ENCODE peak calls at places on chromosomes 4 and X, in ten cellular contexts. One of them, this sample, is unnamed.

GRCh38 chr4:115424852-115425251 is 311.4 kb upstream of the NDST4 start:
- DNase-seq in lung: no peak
- DNase-seq in glutamatergic neuron: no peak
- DNase-seq in NCI-H510A treated with DMSO at 0.1 percent for 48 hours: no peak
- DNase-seq in thyroid gland: no peak
- DNase-seq in anterior cingulate cortex: no peak
- DNase-seq in H1: no peak
- DNase-seq in CD8-positive, alpha-beta memory T cell: no peak
- DNase-seq in endothelial cell: no peak
- DNase-seq in right atrium auricular region: no peak
- DNase-seq in this sample: no peak

GRCh38 chr4:128468485-128468989 is 180.9 kb upstream of the PGRMC2 start:
- DNase-seq in lung: peak
- DNase-seq in glutamatergic neuron: no peak
- DNase-seq in NCI-H510A treated with DMSO at 0.1 percent for 48 hours: no peak
- DNase-seq in thyroid gland: peak
- DNase-seq in anterior cingulate cortex: peak
- DNase-seq in H1: no peak
- DNase-seq in CD8-positive, alpha-beta memory T cell: no peak
- DNase-seq in endothelial cell: no peak
- DNase-seq in right atrium auricular region: peak
- DNase-seq in this sample: no peak

GRCh38 chr4:10093801-10094552 is 22.6 kb downstream of the WDR1 start:
- DNase-seq in lung: peak
- DNase-seq in glutamatergic neuron: no peak
- DNase-seq in NCI-H510A treated with DMSO at 0.1 percent for 48 hours: no peak
- DNase-seq in thyroid gland: peak
- DNase-seq in anterior cingulate cortex: no peak
- DNase-seq in H1: no peak
- DNase-seq in CD8-positive, alpha-beta memory T cell: no peak
- DNase-seq in endothelial cell: no peak
- DNase-seq in right atrium auricular region: no peak
- DNase-seq in this sample: no peak

GRCh38 chr4:165345663-165346417 is 18.4 kb downstream of the MSMO1 start:
- DNase-seq in lung: no peak
- DNase-seq in glutamatergic neuron: no peak
- DNase-seq in NCI-H510A treated with DMSO at 0.1 percent for 48 hours: no peak
- DNase-seq in thyroid gland: no peak
- DNase-seq in anterior cingulate cortex: no peak
- DNase-seq in H1: no peak
- DNase-seq in CD8-positive, alpha-beta memory T cell: no peak
- DNase-seq in endothelial cell: no peak
- DNase-seq in right atrium auricular region: no peak
- DNase-seq in this sample: no peak

GRCh38 chr4:13137400-13137799 is 346.7 kb downstream of the RAB28 start:
- DNase-seq in lung: no peak
- DNase-seq in glutamatergic neuron: no peak
- DNase-seq in NCI-H510A treated with DMSO at 0.1 percent for 48 hours: no peak
- DNase-seq in thyroid gland: no peak
- DNase-seq in anterior cingulate cortex: no peak
- DNase-seq in H1: no peak
- DNase-seq in CD8-positive, alpha-beta memory T cell: no peak
- DNase-seq in endothelial cell: no peak
- DNase-seq in right atrium auricular region: no peak
- DNase-seq in this sample: no peak

GRCh38 chrX:10254746-10255145 is 98.0 kb downstream of the CLCN4 start:
- DNase-seq in lung: no peak
- DNase-seq in glutamatergic neuron: no peak
- DNase-seq in NCI-H510A treated with DMSO at 0.1 percent for 48 hours: peak
- DNase-seq in thyroid gland: no peak
- DNase-seq in anterior cingulate cortex: no peak
- DNase-seq in H1: no peak
- DNase-seq in CD8-positive, alpha-beta memory T cell: no peak
- DNase-seq in endothelial cell: no peak
- DNase-seq in right atrium auricular region: no peak
- DNase-seq in this sample: no peak

GRCh38 chr4:6008092-6008551 is 10.1 kb downstream of the C4orf50 start:
- DNase-seq in lung: no peak
- DNase-seq in glutamatergic neuron: peak
- DNase-seq in NCI-H510A treated with DMSO at 0.1 percent for 48 hours: no peak
- DNase-seq in thyroid gland: no peak
- DNase-seq in anterior cingulate cortex: no peak
- DNase-seq in H1: peak
- DNase-seq in CD8-positive, alpha-beta memory T cell: peak
- DNase-seq in endothelial cell: peak
- DNase-seq in right atrium auricular region: no peak
- DNase-seq in this sample: peak

GRCh38 chrX:13697440-13697839 is 8.5 kb downstream of the RAB9A start:
- DNase-seq in lung: no peak
- DNase-seq in glutamatergic neuron: no peak
- DNase-seq in NCI-H510A treated with DMSO at 0.1 percent for 48 hours: no peak
- DNase-seq in thyroid gland: no peak
- DNase-seq in anterior cingulate cortex: no peak
- DNase-seq in H1: no peak
- DNase-seq in CD8-positive, alpha-beta memory T cell: no peak
- DNase-seq in endothelial cell: no peak
- DNase-seq in right atrium auricular region: no peak
- DNase-seq in this sample: no peak

GRCh38 chr4:125702406-125702805 is 387.7 kb downstream of the FAT4 start:
- DNase-seq in lung: no peak
- DNase-seq in glutamatergic neuron: no peak
- DNase-seq in NCI-H510A treated with DMSO at 0.1 percent for 48 hours: no peak
- DNase-seq in thyroid gland: no peak
- DNase-seq in anterior cingulate cortex: no peak
- DNase-seq in H1: no peak
- DNase-seq in CD8-positive, alpha-beta memory T cell: no peak
- DNase-seq in endothelial cell: no peak
- DNase-seq in right atrium auricular region: no peak
- DNase-seq in this sample: no peak

GRCh38 chrX:5399403-5399802 is 829.3 kb downstream of the NLGN4X start:
- DNase-seq in lung: no peak
- DNase-seq in glutamatergic neuron: no peak
- DNase-seq in NCI-H510A treated with DMSO at 0.1 percent for 48 hours: no peak
- DNase-seq in thyroid gland: no peak
- DNase-seq in anterior cingulate cortex: no peak
- DNase-seq in H1: no peak
- DNase-seq in CD8-positive, alpha-beta memory T cell: no peak
- DNase-seq in endothelial cell: no peak
- DNase-seq in right atrium auricular region: no peak
- DNase-seq in this sample: no peak

GRCh38 chr4:145839151-145839550 is 99.5 kb downstream of the ZNF827 start:
- DNase-seq in lung: no peak
- DNase-seq in glutamatergic neuron: no peak
- DNase-seq in NCI-H510A treated with DMSO at 0.1 percent for 48 hours: no peak
- DNase-seq in thyroid gland: peak
- DNase-seq in anterior cingulate cortex: no peak
- DNase-seq in H1: no peak
- DNase-seq in CD8-positive, alpha-beta memory T cell: no peak
- DNase-seq in endothelial cell: no peak
- DNase-seq in right atrium auricular region: no peak
- DNase-seq in this sample: peak

GRCh38 chrX:45479196-45479834 is 278.6 kb upstream of the DIPK2B start:
- DNase-seq in lung: no peak
- DNase-seq in glutamatergic neuron: no peak
- DNase-seq in NCI-H510A treated with DMSO at 0.1 percent for 48 hours: no peak
- DNase-seq in thyroid gland: no peak
- DNase-seq in anterior cingulate cortex: no peak
- DNase-seq in H1: no peak
- DNase-seq in CD8-positive, alpha-beta memory T cell: no peak
- DNase-seq in endothelial cell: no peak
- DNase-seq in right atrium auricular region: no peak
- DNase-seq in this sample: no peak

GRCh38 chrX:51747671-51748070 is 4.4 kb downstream of the GSPT2 start:
- DNase-seq in lung: no peak
- DNase-seq in glutamatergic neuron: no peak
- DNase-seq in NCI-H510A treated with DMSO at 0.1 percent for 48 hours: no peak
- DNase-seq in thyroid gland: no peak
- DNase-seq in anterior cingulate cortex: no peak
- DNase-seq in H1: no peak
- DNase-seq in CD8-positive, alpha-beta memory T cell: no peak
- DNase-seq in endothelial cell: no peak
- DNase-seq in right atrium auricular region: no peak
- DNase-seq in this sample: no peak

GRCh38 chr4:3471886-3472285 is 8.8 kb downstream of the DOK7 start:
- DNase-seq in lung: no peak
- DNase-seq in glutamatergic neuron: peak
- DNase-seq in NCI-H510A treated with DMSO at 0.1 percent for 48 hours: no peak
- DNase-seq in thyroid gland: peak
- DNase-seq in anterior cingulate cortex: no peak
- DNase-seq in H1: no peak
- DNase-seq in CD8-positive, alpha-beta memory T cell: no peak
- DNase-seq in endothelial cell: no peak
- DNase-seq in right atrium auricular region: no peak
- DNase-seq in this sample: no peak

GRCh38 chr4:139725236-139725635 is 59.6 kb downstream of the MGST2 start:
- DNase-seq in lung: no peak
- DNase-seq in glutamatergic neuron: no peak
- DNase-seq in NCI-H510A treated with DMSO at 0.1 percent for 48 hours: no peak
- DNase-seq in thyroid gland: no peak
- DNase-seq in anterior cingulate cortex: no peak
- DNase-seq in H1: no peak
- DNase-seq in CD8-positive, alpha-beta memory T cell: no peak
- DNase-seq in endothelial cell: no peak
- DNase-seq in right atrium auricular region: no peak
- DNase-seq in this sample: no peak

GRCh38 chr4:166662266-166662843 is 571.9 kb downstream of the SPOCK3 start:
- DNase-seq in lung: no peak
- DNase-seq in glutamatergic neuron: no peak
- DNase-seq in NCI-H510A treated with DMSO at 0.1 percent for 48 hours: no peak
- DNase-seq in thyroid gland: no peak
- DNase-seq in anterior cingulate cortex: no peak
- DNase-seq in H1: no peak
- DNase-seq in CD8-positive, alpha-beta memory T cell: no peak
- DNase-seq in endothelial cell: no peak
- DNase-seq in right atrium auricular region: no peak
- DNase-seq in this sample: no peak

GRCh38 chrX:16418650-16419049 is 231.3 kb upstream of the S100G start:
- DNase-seq in lung: no peak
- DNase-seq in glutamatergic neuron: no peak
- DNase-seq in NCI-H510A treated with DMSO at 0.1 percent for 48 hours: no peak
- DNase-seq in thyroid gland: no peak
- DNase-seq in anterior cingulate cortex: no peak
- DNase-seq in H1: no peak
- DNase-seq in CD8-positive, alpha-beta memory T cell: no peak
- DNase-seq in endothelial cell: no peak
- DNase-seq in right atrium auricular region: no peak
- DNase-seq in this sample: no peak

GRCh38 chrX:134396174-134396573 is 63.8 kb upstream of the HPRT1 start:
- DNase-seq in lung: no peak
- DNase-seq in glutamatergic neuron: no peak
- DNase-seq in NCI-H510A treated with DMSO at 0.1 percent for 48 hours: peak
- DNase-seq in thyroid gland: no peak
- DNase-seq in anterior cingulate cortex: no peak
- DNase-seq in H1: no peak
- DNase-seq in CD8-positive, alpha-beta memory T cell: no peak
- DNase-seq in endothelial cell: no peak
- DNase-seq in right atrium auricular region: no peak
- DNase-seq in this sample: no peak

GRCh38 chrX:8815460-8816065 is 14.4 kb upstream of the FAM9A start:
- DNase-seq in lung: no peak
- DNase-seq in glutamatergic neuron: no peak
- DNase-seq in NCI-H510A treated with DMSO at 0.1 percent for 48 hours: peak
- DNase-seq in thyroid gland: no peak
- DNase-seq in anterior cingulate cortex: no peak
- DNase-seq in H1: no peak
- DNase-seq in CD8-positive, alpha-beta memory T cell: no peak
- DNase-seq in endothelial cell: peak
- DNase-seq in right atrium auricular region: no peak
- DNase-seq in this sample: no peak

GRCh38 chrX:123884809-123885408 is 25.1 kb downstream of the XIAP start:
- DNase-seq in lung: peak
- DNase-seq in glutamatergic neuron: no peak
- DNase-seq in NCI-H510A treated with DMSO at 0.1 percent for 48 hours: peak
- DNase-seq in thyroid gland: peak
- DNase-seq in anterior cingulate cortex: no peak
- DNase-seq in H1: no peak
- DNase-seq in CD8-positive, alpha-beta memory T cell: no peak
- DNase-seq in endothelial cell: peak
- DNase-seq in right atrium auricular region: no peak
- DNase-seq in this sample: no peak

GRCh38 chr4:140300271-140300970 is 73.0 kb upstream of the SCOC start:
- DNase-seq in lung: no peak
- DNase-seq in glutamatergic neuron: no peak
- DNase-seq in NCI-H510A treated with DMSO at 0.1 percent for 48 hours: no peak
- DNase-seq in thyroid gland: no peak
- DNase-seq in anterior cingulate cortex: no peak
- DNase-seq in H1: no peak
- DNase-seq in CD8-positive, alpha-beta memory T cell: no peak
- DNase-seq in endothelial cell: no peak
- DNase-seq in right atrium auricular region: no peak
- DNase-seq in this sample: peak

GRCh38 chrX:118153270-118153669 is 36.7 kb upstream of the KLHL13 start:
- DNase-seq in lung: no peak
- DNase-seq in glutamatergic neuron: no peak
- DNase-seq in NCI-H510A treated with DMSO at 0.1 percent for 48 hours: no peak
- DNase-seq in thyroid gland: no peak
- DNase-seq in anterior cingulate cortex: no peak
- DNase-seq in H1: no peak
- DNase-seq in CD8-positive, alpha-beta memory T cell: no peak
- DNase-seq in endothelial cell: no peak
- DNase-seq in right atrium auricular region: no peak
- DNase-seq in this sample: no peak

GRCh38 chr4:790466-790820 is 35.5 kb downstream of the CPLX1 start:
- DNase-seq in lung: no peak
- DNase-seq in glutamatergic neuron: no peak
- DNase-seq in NCI-H510A treated with DMSO at 0.1 percent for 48 hours: no peak
- DNase-seq in thyroid gland: no peak
- DNase-seq in anterior cingulate cortex: no peak
- DNase-seq in H1: no peak
- DNase-seq in CD8-positive, alpha-beta memory T cell: no peak
- DNase-seq in endothelial cell: no peak
- DNase-seq in right atrium auricular region: no peak
- DNase-seq in this sample: no peak

GRCh38 chrX:39619182-39620009 is 478.4 kb downstream of the BCOR start:
- DNase-seq in lung: peak
- DNase-seq in glutamatergic neuron: no peak
- DNase-seq in NCI-H510A treated with DMSO at 0.1 percent for 48 hours: peak
- DNase-seq in thyroid gland: peak
- DNase-seq in anterior cingulate cortex: no peak
- DNase-seq in H1: no peak
- DNase-seq in CD8-positive, alpha-beta memory T cell: no peak
- DNase-seq in endothelial cell: peak
- DNase-seq in right atrium auricular region: no peak
- DNase-seq in this sample: no peak

GRCh38 chrX:18885317-18886004 is 98.5 kb downstream of the PHKA2 start:
- DNase-seq in lung: no peak
- DNase-seq in glutamatergic neuron: no peak
- DNase-seq in NCI-H510A treated with DMSO at 0.1 percent for 48 hours: no peak
- DNase-seq in thyroid gland: peak
- DNase-seq in anterior cingulate cortex: no peak
- DNase-seq in H1: no peak
- DNase-seq in CD8-positive, alpha-beta memory T cell: no peak
- DNase-seq in endothelial cell: no peak
- DNase-seq in right atrium auricular region: no peak
- DNase-seq in this sample: no peak

GRCh38 chrX:153651540-153652079 is 4.6 kb downstream of the DUSP9 start:
- DNase-seq in lung: no peak
- DNase-seq in glutamatergic neuron: no peak
- DNase-seq in NCI-H510A treated with DMSO at 0.1 percent for 48 hours: no peak
- DNase-seq in thyroid gland: no peak
- DNase-seq in anterior cingulate cortex: no peak
- DNase-seq in H1: no peak
- DNase-seq in CD8-positive, alpha-beta memory T cell: no peak
- DNase-seq in endothelial cell: no peak
- DNase-seq in right atrium auricular region: no peak
- DNase-seq in this sample: peak

GRCh38 chr4:108709234-108709633 is 53.6 kb downstream of the ETNPPL start:
- DNase-seq in lung: no peak
- DNase-seq in glutamatergic neuron: no peak
- DNase-seq in NCI-H510A treated with DMSO at 0.1 percent for 48 hours: no peak
- DNase-seq in thyroid gland: no peak
- DNase-seq in anterior cingulate cortex: no peak
- DNase-seq in H1: no peak
- DNase-seq in CD8-positive, alpha-beta memory T cell: no peak
- DNase-seq in endothelial cell: no peak
- DNase-seq in right atrium auricular region: no peak
- DNase-seq in this sample: no peak

GRCh38 chr4:2220016-2220620 is 21.8 kb downstream of the HAUS3 start:
- DNase-seq in lung: peak
- DNase-seq in glutamatergic neuron: peak
- DNase-seq in NCI-H510A treated with DMSO at 0.1 percent for 48 hours: peak
- DNase-seq in thyroid gland: peak
- DNase-seq in anterior cingulate cortex: peak
- DNase-seq in H1: no peak
- DNase-seq in CD8-positive, alpha-beta memory T cell: peak
- DNase-seq in endothelial cell: peak
- DNase-seq in right atrium auricular region: peak
- DNase-seq in this sample: peak

This sample was measured in H9.